ENCODE peak calls at places on chromosomes 16 and 17, in eight cellular contexts. F, Y, Q, R, P, N, L and X are unnamed samples.
A peak's percentile ranks its signal among the peaks of the same experiment; 100 is the strongest.

GRCh38 chr16:25027781-25028180 is 12.6 kb upstream of the ARHGAP17 start:
- DNase-seq in F (no peak), Y (no peak), Q (no peak), R (no peak), P (no peak), N (no peak), L (no peak), X (no peak)

GRCh38 chr17:32882734-32883133 is 5.8 kb upstream of the MYO1D start:
- DNase-seq in F (peak; percentile 19), Y (no peak), Q (no peak), R (no peak), P (no peak), N (no peak), L (peak; percentile 43), X (no peak)

GRCh38 chr17:2996208-2996855 is 67.1 kb downstream of the OR1D5 start:
- DNase-seq in F (no peak), Y (no peak), Q (peak; percentile 37), R (no peak), P (no peak), N (no peak), L (no peak), X (no peak)

GRCh38 chr17:15262291-15263205 is 2.6 kb downstream of the PMP22 start:
- DNase-seq in F (peak; percentile 77), Y (no peak), Q (peak; percentile 92), R (no peak), P (no peak), N (peak; percentile 79), L (no peak), X (peak; percentile 95)

GRCh38 chr16:84619103-84619460 is 1.2 kb upstream of the COTL1 start:
- DNase-seq in F (no peak), Y (no peak), Q (no peak), R (no peak), P (no peak), N (no peak), L (no peak), X (no peak)

GRCh38 chr17:57092171-57092570 is 7.1 kb downstream of the AKAP1 start:
- DNase-seq in F (no peak), Y (no peak), Q (peak; percentile 85), R (peak; percentile 12), P (no peak), N (no peak), L (no peak), X (no peak)

GRCh38 chr17:56708220-56708567 is 114.7 kb downstream of the NOG start:
- DNase-seq in F (no peak), Y (no peak), Q (no peak), R (no peak), P (no peak), N (no peak), L (no peak), X (no peak)

GRCh38 chr17:77445030-77445907 is 304.5 kb downstream of the SEC14L1 start:
- DNase-seq in F (no peak), Y (peak; percentile 72), Q (no peak), R (peak; percentile 86), P (peak; percentile 90), N (no peak), L (no peak), X (no peak)

GRCh38 chr16:85252461-85252860 is 140.2 kb upstream of the CIBAR2 start:
- DNase-seq in F (no peak), Y (no peak), Q (no peak), R (no peak), P (no peak), N (no peak), L (no peak), X (no peak)

GRCh38 chr17:38967290-38967738 is at the start of gene FBXO47:
- DNase-seq in F (peak; percentile 93), Y (peak; percentile 70), Q (peak; percentile 87), R (no peak), P (peak; percentile 86), N (peak; percentile 82), L (peak; percentile 96), X (no peak)

GRCh38 chr16:75758215-75758614 is 31.9 kb upstream of the CPHXL start:
- DNase-seq in F (no peak), Y (no peak), Q (no peak), R (no peak), P (no peak), N (no peak), L (peak; percentile 10), X (no peak)

GRCh38 chr17:36675786-36676185 is 74.4 kb downstream of the MRM1 start:
- DNase-seq in F (no peak), Y (no peak), Q (no peak), R (no peak), P (no peak), N (no peak), L (no peak), X (no peak)

GRCh38 chr17:21455761-21456160 is 79.6 kb downstream of the KCNJ12 start:
- DNase-seq in F (no peak), Y (no peak), Q (no peak), R (no peak), P (peak; percentile 42), N (no peak), L (no peak), X (no peak)

GRCh38 chr17:60447375-60447774 is 25.1 kb downstream of the CHCT1 start:
- DNase-seq in F (no peak), Y (no peak), Q (no peak), R (no peak), P (no peak), N (no peak), L (no peak), X (no peak)

GRCh38 chr17:44907696-44908470 is 7.4 kb downstream of the GFAP start:
- DNase-seq in F (no peak), Y (no peak), Q (no peak), R (no peak), P (no peak), N (no peak), L (no peak), X (no peak)

GRCh38 chr16:87178177-87178863 is 138.9 kb downstream of the C16orf95 start:
- DNase-seq in F (no peak), Y (no peak), Q (no peak), R (no peak), P (no peak), N (no peak), L (no peak), X (no peak)

GRCh38 chr17:1865252-1866037 is 35.6 kb downstream of the RPA1 start:
- DNase-seq in F (no peak), Y (peak; percentile 36), Q (no peak), R (no peak), P (peak; percentile 61), N (no peak), L (peak; percentile 61), X (peak; percentile 64)

GRCh38 chr16:74448990-74449389 is 27.7 kb upstream of the CLEC18B start:
- DNase-seq in F (peak; percentile 58), Y (no peak), Q (peak; percentile 86), R (no peak), P (no peak), N (peak; percentile 17), L (peak; percentile 93), X (peak; percentile 87)

GRCh38 chr17:2054262-2054739 is 602 bp upstream of the HIC1 start:
- DNase-seq in F (no peak), Y (no peak), Q (no peak), R (no peak), P (no peak), N (no peak), L (peak; percentile 42), X (peak; percentile 33)